ENCODE peak calls at places on chromosomes 11 and 22, in ten cellular contexts. One of them, this sample, is unnamed.

GRCh38 chr11:43467958-43468357 is 109.2 kb downstream of the TTC17 start:
- DNase-seq in NCI-H69: no peak
- DNase-seq in WTC11: no peak
- DNase-seq in putamen: no peak
- DNase-seq in Jurkat, Clone E6-1: no peak
- DNase-seq in SJSA1: no peak
- DNase-seq in AML-193: no peak
- DNase-seq in NCI-H1092 treated with DMSO at 0.1 percent for 48 hours: no peak
- DNase-seq in NCI-H748 treated with DMSO at 0.1 percent for 48 hours: no peak
- DNase-seq in dermis blood vessel endothelial cell: no peak
- DNase-seq in this sample: no peak

GRCh38 chr11:15670520-15671070 is 555.9 kb downstream of the INSC start:
- DNase-seq in putamen: no peak
- DNase-seq in AML-193: no peak
- DNase-seq in Jurkat, Clone E6-1: no peak
- DNase-seq in WTC11: no peak
- DNase-seq in dermis blood vessel endothelial cell: no peak
- DNase-seq in NCI-H1092 treated with DMSO at 0.1 percent for 48 hours: no peak
- DNase-seq in NCI-H748 treated with DMSO at 0.1 percent for 48 hours: no peak
- DNase-seq in SJSA1: peak; percentile 75
- DNase-seq in NCI-H69: no peak
- DNase-seq in this sample: no peak

GRCh38 chr11:76162336-76163288 is 43.7 kb downstream of the WNT11 start:
- DNase-seq in NCI-H1092 treated with DMSO at 0.1 percent for 48 hours: no peak
- DNase-seq in SJSA1: no peak
- DNase-seq in WTC11: no peak
- DNase-seq in putamen: no peak
- DNase-seq in dermis blood vessel endothelial cell: no peak
- DNase-seq in AML-193: no peak
- DNase-seq in Jurkat, Clone E6-1: no peak
- DNase-seq in NCI-H748 treated with DMSO at 0.1 percent for 48 hours: no peak
- DNase-seq in NCI-H69: peak; percentile 66
- DNase-seq in this sample: no peak

GRCh38 chr11:76604652-76605241 is 65.8 kb downstream of the LRRC32 start:
- DNase-seq in NCI-H1092 treated with DMSO at 0.1 percent for 48 hours: no peak
- DNase-seq in putamen: no peak
- DNase-seq in Jurkat, Clone E6-1: no peak
- DNase-seq in AML-193: no peak
- DNase-seq in SJSA1: no peak
- DNase-seq in NCI-H69: no peak
- DNase-seq in WTC11: no peak
- DNase-seq in NCI-H748 treated with DMSO at 0.1 percent for 48 hours: no peak
- DNase-seq in dermis blood vessel endothelial cell: no peak
- DNase-seq in this sample: peak; percentile 92

GRCh38 chr22:32684822-32685187 is 116.7 kb upstream of the TIMP3 start:
- DNase-seq in NCI-H69: no peak
- DNase-seq in WTC11: no peak
- DNase-seq in NCI-H748 treated with DMSO at 0.1 percent for 48 hours: no peak
- DNase-seq in putamen: no peak
- DNase-seq in Jurkat, Clone E6-1: no peak
- DNase-seq in AML-193: no peak
- DNase-seq in SJSA1: peak; percentile 35
- DNase-seq in NCI-H1092 treated with DMSO at 0.1 percent for 48 hours: no peak
- DNase-seq in dermis blood vessel endothelial cell: no peak
- DNase-seq in this sample: no peak

GRCh38 chr22:42792909-42793847 is 63.9 kb downstream of the ARFGAP3 start:
- DNase-seq in putamen: no peak
- DNase-seq in SJSA1: no peak
- DNase-seq in Jurkat, Clone E6-1: no peak
- DNase-seq in NCI-H69: no peak
- DNase-seq in AML-193: no peak
- DNase-seq in NCI-H1092 treated with DMSO at 0.1 percent for 48 hours: no peak
- DNase-seq in dermis blood vessel endothelial cell: no peak
- DNase-seq in WTC11: no peak
- DNase-seq in NCI-H748 treated with DMSO at 0.1 percent for 48 hours: no peak
- DNase-seq in this sample: no peak

GRCh38 chr11:44886765-44887164 is 63.9 kb downstream of the TP53I11 start:
- DNase-seq in Jurkat, Clone E6-1: no peak
- DNase-seq in NCI-H69: no peak
- DNase-seq in putamen: no peak
- DNase-seq in dermis blood vessel endothelial cell: peak; percentile 62
- DNase-seq in WTC11: no peak
- DNase-seq in NCI-H748 treated with DMSO at 0.1 percent for 48 hours: no peak
- DNase-seq in SJSA1: peak; percentile 54
- DNase-seq in AML-193: no peak
- DNase-seq in NCI-H1092 treated with DMSO at 0.1 percent for 48 hours: no peak
- DNase-seq in this sample: peak; percentile 51

GRCh38 chr22:48358886-48359612 is 1468.6 kb downstream of the BRD1 start:
- DNase-seq in NCI-H69: no peak
- DNase-seq in Jurkat, Clone E6-1: no peak
- DNase-seq in putamen: no peak
- DNase-seq in SJSA1: no peak
- DNase-seq in NCI-H1092 treated with DMSO at 0.1 percent for 48 hours: no peak
- DNase-seq in AML-193: no peak
- DNase-seq in dermis blood vessel endothelial cell: no peak
- DNase-seq in NCI-H748 treated with DMSO at 0.1 percent for 48 hours: no peak
- DNase-seq in WTC11: no peak
- DNase-seq in this sample: no peak

GRCh38 chr11:100687630-100688395 is 725 bp downstream of the ARHGAP42 start:
- DNase-seq in NCI-H69: peak; percentile 69
- DNase-seq in putamen: peak; percentile 53
- DNase-seq in SJSA1: peak; percentile 65
- DNase-seq in dermis blood vessel endothelial cell: peak; percentile 88
- DNase-seq in Jurkat, Clone E6-1: peak; percentile 73
- DNase-seq in NCI-H748 treated with DMSO at 0.1 percent for 48 hours: peak; percentile 3
- DNase-seq in WTC11: peak; percentile 72
- DNase-seq in NCI-H1092 treated with DMSO at 0.1 percent for 48 hours: peak; percentile 58
- DNase-seq in AML-193: no peak
- DNase-seq in this sample: peak; percentile 71

GRCh38 chr22:45688606-45689080 is 17.0 kb downstream of the ATXN10 start:
- DNase-seq in NCI-H748 treated with DMSO at 0.1 percent for 48 hours: no peak
- DNase-seq in AML-193: no peak
- DNase-seq in putamen: no peak
- DNase-seq in SJSA1: peak; percentile 92
- DNase-seq in Jurkat, Clone E6-1: no peak
- DNase-seq in dermis blood vessel endothelial cell: no peak
- DNase-seq in NCI-H69: no peak
- DNase-seq in NCI-H1092 treated with DMSO at 0.1 percent for 48 hours: no peak
- DNase-seq in WTC11: no peak
- DNase-seq in this sample: peak; percentile 89

GRCh38 chr22:27983361-27983791 is 64.3 kb upstream of the PITPNB start:
- DNase-seq in putamen: no peak
- DNase-seq in WTC11: no peak
- DNase-seq in dermis blood vessel endothelial cell: no peak
- DNase-seq in NCI-H1092 treated with DMSO at 0.1 percent for 48 hours: no peak
- DNase-seq in NCI-H748 treated with DMSO at 0.1 percent for 48 hours: no peak
- DNase-seq in NCI-H69: no peak
- DNase-seq in AML-193: no peak
- DNase-seq in Jurkat, Clone E6-1: no peak
- DNase-seq in SJSA1: no peak
- DNase-seq in this sample: no peak

GRCh38 chr11:128279861-128280260 is 307.5 kb downstream of the ETS1 start:
- DNase-seq in Jurkat, Clone E6-1: no peak
- DNase-seq in dermis blood vessel endothelial cell: no peak
- DNase-seq in AML-193: no peak
- DNase-seq in NCI-H748 treated with DMSO at 0.1 percent for 48 hours: no peak
- DNase-seq in NCI-H1092 treated with DMSO at 0.1 percent for 48 hours: no peak
- DNase-seq in WTC11: no peak
- DNase-seq in SJSA1: no peak
- DNase-seq in putamen: no peak
- DNase-seq in NCI-H69: no peak
- DNase-seq in this sample: peak; percentile 41

GRCh38 chr22:49448546-49448945 is 379.1 kb downstream of the BRD1 start:
- DNase-seq in NCI-H748 treated with DMSO at 0.1 percent for 48 hours: no peak
- DNase-seq in putamen: peak; percentile 88
- DNase-seq in WTC11: no peak
- DNase-seq in Jurkat, Clone E6-1: no peak
- DNase-seq in AML-193: no peak
- DNase-seq in dermis blood vessel endothelial cell: no peak
- DNase-seq in SJSA1: no peak
- DNase-seq in NCI-H69: no peak
- DNase-seq in NCI-H1092 treated with DMSO at 0.1 percent for 48 hours: no peak
- DNase-seq in this sample: no peak

GRCh38 chr11:3667149-3668035 is 3.8 kb downstream of the CHRNA10 start:
- DNase-seq in Jurkat, Clone E6-1: no peak
- DNase-seq in dermis blood vessel endothelial cell: no peak
- DNase-seq in putamen: no peak
- DNase-seq in SJSA1: no peak
- DNase-seq in NCI-H1092 treated with DMSO at 0.1 percent for 48 hours: no peak
- DNase-seq in NCI-H69: no peak
- DNase-seq in NCI-H748 treated with DMSO at 0.1 percent for 48 hours: no peak
- DNase-seq in WTC11: no peak
- DNase-seq in AML-193: no peak
- DNase-seq in this sample: no peak

GRCh38 chr11:117417342-117417741 is 89.7 kb downstream of the CEP164 start:
- DNase-seq in WTC11: no peak
- DNase-seq in NCI-H748 treated with DMSO at 0.1 percent for 48 hours: no peak
- DNase-seq in NCI-H1092 treated with DMSO at 0.1 percent for 48 hours: no peak
- DNase-seq in dermis blood vessel endothelial cell: no peak
- DNase-seq in Jurkat, Clone E6-1: no peak
- DNase-seq in putamen: no peak
- DNase-seq in SJSA1: no peak
- DNase-seq in AML-193: no peak
- DNase-seq in NCI-H69: no peak
- DNase-seq in this sample: no peak

GRCh38 chr22:22750335-22751042 is 106.1 kb downstream of the GGTLC2 start:
- DNase-seq in putamen: no peak
- DNase-seq in dermis blood vessel endothelial cell: no peak
- DNase-seq in WTC11: no peak
- DNase-seq in SJSA1: no peak
- DNase-seq in AML-193: no peak
- DNase-seq in Jurkat, Clone E6-1: no peak
- DNase-seq in NCI-H748 treated with DMSO at 0.1 percent for 48 hours: no peak
- DNase-seq in NCI-H1092 treated with DMSO at 0.1 percent for 48 hours: no peak
- DNase-seq in NCI-H69: no peak
- DNase-seq in this sample: no peak

GRCh38 chr11:92302766-92303165 is 78.1 kb downstream of the FAT3 start:
- DNase-seq in Jurkat, Clone E6-1: no peak
- DNase-seq in SJSA1: peak; percentile 6
- DNase-seq in WTC11: no peak
- DNase-seq in dermis blood vessel endothelial cell: no peak
- DNase-seq in NCI-H1092 treated with DMSO at 0.1 percent for 48 hours: no peak
- DNase-seq in AML-193: no peak
- DNase-seq in NCI-H69: no peak
- DNase-seq in NCI-H748 treated with DMSO at 0.1 percent for 48 hours: no peak
- DNase-seq in putamen: peak; percentile 57
- DNase-seq in this sample: no peak

GRCh38 chr11:118918686-118919280 is 6.9 kb downstream of the BCL9L start:
- DNase-seq in NCI-H1092 treated with DMSO at 0.1 percent for 48 hours: no peak
- DNase-seq in AML-193: no peak
- DNase-seq in WTC11: no peak
- DNase-seq in dermis blood vessel endothelial cell: peak; percentile 47
- DNase-seq in SJSA1: no peak
- DNase-seq in NCI-H69: peak; percentile 94
- DNase-seq in Jurkat, Clone E6-1: no peak
- DNase-seq in putamen: no peak
- DNase-seq in NCI-H748 treated with DMSO at 0.1 percent for 48 hours: no peak
- DNase-seq in this sample: no peak

GRCh38 chr11:7501894-7502293 is 11.9 kb upstream of the PPFIBP2 start:
- DNase-seq in putamen: no peak
- DNase-seq in WTC11: no peak
- DNase-seq in SJSA1: no peak
- DNase-seq in Jurkat, Clone E6-1: no peak
- DNase-seq in AML-193: no peak
- DNase-seq in dermis blood vessel endothelial cell: no peak
- DNase-seq in NCI-H748 treated with DMSO at 0.1 percent for 48 hours: no peak
- DNase-seq in NCI-H1092 treated with DMSO at 0.1 percent for 48 hours: no peak
- DNase-seq in NCI-H69: no peak
- DNase-seq in this sample: no peak

GRCh38 chr11:118605116-118605867 is 2.1 kb upstream of the PHLDB1 start:
- DNase-seq in Jurkat, Clone E6-1: no peak
- DNase-seq in NCI-H1092 treated with DMSO at 0.1 percent for 48 hours: no peak
- DNase-seq in AML-193: no peak
- DNase-seq in NCI-H69: peak; percentile 50
- DNase-seq in putamen: peak; percentile 74
- DNase-seq in WTC11: no peak
- DNase-seq in SJSA1: peak; percentile 28
- DNase-seq in dermis blood vessel endothelial cell: no peak
- DNase-seq in NCI-H748 treated with DMSO at 0.1 percent for 48 hours: no peak
- DNase-seq in this sample: peak; percentile 98

GRCh38 chr22:49566141-49566541 is 261.5 kb downstream of the BRD1 start:
- DNase-seq in SJSA1: no peak
- DNase-seq in putamen: no peak
- DNase-seq in AML-193: no peak
- DNase-seq in WTC11: no peak
- DNase-seq in dermis blood vessel endothelial cell: no peak
- DNase-seq in NCI-H69: no peak
- DNase-seq in NCI-H748 treated with DMSO at 0.1 percent for 48 hours: no peak
- DNase-seq in NCI-H1092 treated with DMSO at 0.1 percent for 48 hours: no peak
- DNase-seq in Jurkat, Clone E6-1: no peak
- DNase-seq in this sample: no peak

GRCh38 chr11:443542-444199 is 1.9 kb upstream of the ANO9 start:
- DNase-seq in NCI-H69: peak; percentile 77
- DNase-seq in WTC11: no peak
- DNase-seq in NCI-H748 treated with DMSO at 0.1 percent for 48 hours: no peak
- DNase-seq in NCI-H1092 treated with DMSO at 0.1 percent for 48 hours: no peak
- DNase-seq in putamen: no peak
- DNase-seq in Jurkat, Clone E6-1: no peak
- DNase-seq in SJSA1: no peak
- DNase-seq in dermis blood vessel endothelial cell: peak; percentile 41
- DNase-seq in AML-193: no peak
- DNase-seq in this sample: no peak

GRCh38 chr22:39938509-39938908 is 21.7 kb upstream of the TMA7B start:
- DNase-seq in NCI-H69: no peak
- DNase-seq in dermis blood vessel endothelial cell: no peak
- DNase-seq in WTC11: no peak
- DNase-seq in Jurkat, Clone E6-1: no peak
- DNase-seq in NCI-H1092 treated with DMSO at 0.1 percent for 48 hours: no peak
- DNase-seq in putamen: no peak
- DNase-seq in SJSA1: no peak
- DNase-seq in AML-193: no peak
- DNase-seq in NCI-H748 treated with DMSO at 0.1 percent for 48 hours: no peak
- DNase-seq in this sample: no peak

GRCh38 chr11:26993965-26994446 is at the start of gene FIBIN:
- DNase-seq in NCI-H69: peak; percentile 91
- DNase-seq in putamen: peak; percentile 8
- DNase-seq in NCI-H748 treated with DMSO at 0.1 percent for 48 hours: no peak
- DNase-seq in AML-193: no peak
- DNase-seq in dermis blood vessel endothelial cell: no peak
- DNase-seq in SJSA1: no peak
- DNase-seq in NCI-H1092 treated with DMSO at 0.1 percent for 48 hours: no peak
- DNase-seq in Jurkat, Clone E6-1: no peak
- DNase-seq in WTC11: peak; percentile 55
- DNase-seq in this sample: no peak

GRCh38 chr11:132496341-132496740 is 1036.0 kb downstream of the OPCML start:
- DNase-seq in WTC11: no peak
- DNase-seq in NCI-H69: no peak
- DNase-seq in Jurkat, Clone E6-1: no peak
- DNase-seq in AML-193: no peak
- DNase-seq in putamen: no peak
- DNase-seq in dermis blood vessel endothelial cell: no peak
- DNase-seq in SJSA1: no peak
- DNase-seq in NCI-H1092 treated with DMSO at 0.1 percent for 48 hours: peak; percentile 59
- DNase-seq in NCI-H748 treated with DMSO at 0.1 percent for 48 hours: no peak
- DNase-seq in this sample: no peak

GRCh38 chr22:19358703-19359553 is 67.4 kb upstream of the CLTCL1 start:
- DNase-seq in putamen: no peak
- DNase-seq in NCI-H748 treated with DMSO at 0.1 percent for 48 hours: no peak
- DNase-seq in WTC11: no peak
- DNase-seq in Jurkat, Clone E6-1: no peak
- DNase-seq in AML-193: no peak
- DNase-seq in SJSA1: no peak
- DNase-seq in dermis blood vessel endothelial cell: no peak
- DNase-seq in NCI-H1092 treated with DMSO at 0.1 percent for 48 hours: no peak
- DNase-seq in NCI-H69: no peak
- DNase-seq in this sample: no peak

GRCh38 chr11:44007746-44008501 is 39.9 kb upstream of the ACCSL start:
- DNase-seq in NCI-H748 treated with DMSO at 0.1 percent for 48 hours: no peak
- DNase-seq in NCI-H69: no peak
- DNase-seq in dermis blood vessel endothelial cell: no peak
- DNase-seq in WTC11: no peak
- DNase-seq in Jurkat, Clone E6-1: no peak
- DNase-seq in NCI-H1092 treated with DMSO at 0.1 percent for 48 hours: no peak
- DNase-seq in AML-193: no peak
- DNase-seq in putamen: no peak
- DNase-seq in SJSA1: peak; percentile 63
- DNase-seq in this sample: peak; percentile 47